ENCODE peak calls at places on chromosomes 3 and 15, in nine cellular contexts. A is NCI-H510A treated with DMSO at 0.1 percent for 48 hours; F is naive thymus-derived CD4-positive, alpha-beta T cell; H is GM23338; E is sigmoid colon; Z is activated T-cell treated with anti-CD3 and anti-CD28 coated beads for 1 hour; P is A549; D is activated gamma-delta T cell treated with Interleukin-2 at 50 U/mL for 16 hours; R is stimulated activated CD4-positive, alpha-beta T cell treated with anti-CD3 and anti-CD28 coated beads, Interleukin-2, amount 100 ng/mL, for 48 hours. O is an unnamed sample.
A peak's percentile ranks its signal among the peaks of the same experiment; 100 is the strongest.

GRCh38 chr3:98961161-98962155 is 60.0 kb upstream of the DCBLD2 start:
- DNase-seq in A (no peak), F (no peak), H (no peak), E (no peak), Z (no peak), P (no peak), D (no peak), R (no peak), O (peak; percentile 78)

GRCh38 chr15:75037685-75038084 is 14.3 kb downstream of the PPCDC start:
- DNase-seq in A (no peak), F (no peak), H (no peak), E (no peak), Z (no peak), P (no peak), D (no peak), R (no peak), O (peak; percentile 71)

GRCh38 chr15:38297623-38298388 is 45.2 kb downstream of the SPRED1 start:
- DNase-seq in A (no peak), F (no peak), H (no peak), E (no peak), Z (no peak), P (no peak), D (no peak), R (no peak), O (peak; percentile 46)

GRCh38 chr15:98706387-98706786 is 58.0 kb downstream of the IGF1R start:
- DNase-seq in A (no peak), F (no peak), H (no peak), E (no peak), Z (no peak), P (no peak), D (no peak), R (no peak), O (no peak)

GRCh38 chr3:101849714-101850326 is 506 bp downstream of the NFKBIZ start:
- DNase-seq in A (peak; percentile 2), F (peak; percentile 52), H (peak; percentile 49), E (peak; percentile 74), Z (peak; percentile 43), P (peak; percentile 30), D (peak; percentile 43), R (peak; percentile 53), O (no peak)

GRCh38 chr3:142211034-142211433 is 14.4 kb downstream of the GK5 start:
- DNase-seq in A (no peak), F (no peak), H (peak; percentile 77), E (no peak), Z (no peak), P (peak; percentile 7), D (no peak), R (no peak), O (peak; percentile 34)

GRCh38 chr3:133620066-133620784 is 41.5 kb downstream of the TOPBP1 start:
- DNase-seq in A (no peak), F (no peak), H (no peak), E (no peak), Z (no peak), P (no peak), D (no peak), R (no peak), O (no peak)

GRCh38 chr3:20181276-20181675 is 4.7 kb downstream of the SGO1 start:
- DNase-seq in A (no peak), F (no peak), H (no peak), E (no peak), Z (no peak), P (no peak), D (no peak), R (no peak), O (no peak)

GRCh38 chr3:79139395-79140060 is 628.3 kb downstream of the ROBO1 start:
- DNase-seq in A (peak; percentile 43), F (no peak), H (peak; percentile 10), E (no peak), Z (no peak), P (no peak), D (no peak), R (no peak), O (peak; percentile 21)

GRCh38 chr3:132229641-132230040 is 87.6 kb upstream of the ACP3 start:
- DNase-seq in A (no peak), F (no peak), H (no peak), E (no peak), Z (no peak), P (no peak), D (no peak), R (no peak), O (no peak)

GRCh38 chr3:46566040-46566631 is at the start of gene LRRC2:
- DNase-seq in A (peak; percentile 17), F (peak; percentile 23), H (peak; percentile 72), E (peak; percentile 74), Z (no peak), P (no peak), D (peak; percentile 46), R (no peak), O (no peak)

GRCh38 chr3:126491221-126492013 is 15.7 kb upstream of the ZXDC start:
- DNase-seq in A (no peak), F (no peak), H (no peak), E (no peak), Z (no peak), P (no peak), D (no peak), R (no peak), O (no peak)

GRCh38 chr3:73502609-73503560 is 121.9 kb downstream of the PDZRN3 start:
- DNase-seq in A (peak; percentile 64), F (peak; percentile 21), H (peak; percentile 86), E (peak; percentile 84), Z (peak; percentile 12), P (peak; percentile 76), D (peak; percentile 14), R (peak; percentile 48), O (peak; percentile 36)

GRCh38 chr3:147937341-147937740 is 528.2 kb downstream of the ZIC1 start:
- DNase-seq in A (no peak), F (no peak), H (no peak), E (no peak), Z (no peak), P (no peak), D (no peak), R (no peak), O (peak; percentile 39)

GRCh38 chr15:39426552-39427532 is 154.0 kb upstream of the THBS1 start:
- DNase-seq in A (no peak), F (peak; percentile 57), H (no peak), E (peak; percentile 77), Z (peak; percentile 49), P (no peak), D (peak; percentile 76), R (peak; percentile 58), O (peak; percentile 98)

GRCh38 chr15:33031324-33031736 is 163.2 kb downstream of the FMN1 start:
- DNase-seq in A (no peak), F (no peak), H (no peak), E (no peak), Z (no peak), P (no peak), D (no peak), R (no peak), O (peak; percentile 84)